ENCODE peak calls at places on chromosomes 5 and 9, in five cellular contexts. I, H, B, N and M are unnamed samples.

GRCh38 chr5:156218364-156219158 is 108.4 kb upstream of the SGCD start:
- DNase-seq in I (no peak), H (no peak), B (no peak), N (no peak), M (no peak)

GRCh38 chr9:134040176-134040565 is 14.9 kb downstream of the BRD3OS start:
- DNase-seq in I (no peak), H (no peak), B (no peak), N (no peak), M (no peak)

GRCh38 chr9:90523953-90524352 is 118.7 kb downstream of the DIRAS2 start:
- DNase-seq in I (no peak), H (no peak), B (no peak), N (peak; percentile 2), M (no peak)

GRCh38 chr5:58114324-58114723 is 345.6 kb downstream of the PLK2 start:
- DNase-seq in I (no peak), H (no peak), B (no peak), N (no peak), M (no peak)

GRCh38 chr5:124932791-124933600 is 186.6 kb upstream of the ZNF608 start:
- DNase-seq in I (no peak), H (no peak), B (no peak), N (peak; percentile 53), M (no peak)

GRCh38 chr9:123484130-123484529 is 128.1 kb downstream of the CRB2 start:
- DNase-seq in I (no peak), H (no peak), B (no peak), N (no peak), M (no peak)

GRCh38 chr5:88660326-88660946 is 222.5 kb downstream of the MEF2C start:
- DNase-seq in I (no peak), H (no peak), B (no peak), N (no peak), M (no peak)

GRCh38 chr9:15965246-15965745 is 412.5 kb downstream of the CCDC171 start:
- DNase-seq in I (no peak), H (no peak), B (no peak), N (no peak), M (no peak)

GRCh38 chr9:111386386-111386785 is 56.4 kb upstream of the OR2K2 start:
- DNase-seq in I (no peak), H (no peak), B (no peak), N (no peak), M (no peak)

GRCh38 chr9:123423036-123423640 is 67.1 kb downstream of the CRB2 start:
- DNase-seq in I (no peak), H (peak; percentile 9), B (no peak), N (no peak), M (no peak)

GRCh38 chr5:111454198-111454606 is 58.1 kb downstream of the STARD4 start:
- DNase-seq in I (no peak), H (no peak), B (no peak), N (peak; percentile 67), M (no peak)

GRCh38 chr9:94779693-94780290 is 53.3 kb downstream of the AOPEP start:
- DNase-seq in I (no peak), H (no peak), B (no peak), N (no peak), M (no peak)

GRCh38 chr9:6598249-6598725 is 47.2 kb downstream of the GLDC start:
- DNase-seq in I (no peak), H (no peak), B (peak; percentile 92), N (no peak), M (no peak)

GRCh38 chr9:69785757-69786156 is 25.9 kb upstream of the PTAR1 start:
- DNase-seq in I (no peak), H (no peak), B (no peak), N (no peak), M (no peak)

GRCh38 chr9:93818795-93819472 is 136.2 kb downstream of the BARX1 start:
- DNase-seq in I (no peak), H (no peak), B (no peak), N (peak; percentile 3), M (peak; percentile 72)

GRCh38 chr5:42487077-42487476 is 63.8 kb downstream of the GHR start:
- DNase-seq in I (no peak), H (no peak), B (no peak), N (no peak), M (no peak)

GRCh38 chr5:138686668-138687067 is 66.6 kb upstream of the CTNNA1 start:
- DNase-seq in I (no peak), H (no peak), B (no peak), N (no peak), M (no peak)

GRCh38 chr5:133364916-133365315 is 247.4 kb downstream of the FSTL4 start:
- DNase-seq in I (no peak), H (no peak), B (no peak), N (no peak), M (no peak)
- H3K27ac ChIP-seq in I (no peak overlapping the region), H (no peak overlapping the region), B (no peak overlapping the region), N (no peak overlapping the region), M (no peak overlapping the region)

GRCh38 chr9:98049668-98050067 is 6.9 kb upstream of the NANS start:
- DNase-seq in I (no peak), H (no peak), B (no peak), N (no peak), M (no peak)

GRCh38 chr9:98046161-98046543 is 10.4 kb upstream of the NANS start:
- DNase-seq in I (no peak), H (no peak), B (no peak), N (no peak), M (no peak)

GRCh38 chr9:98047002-98047401 is 9.5 kb upstream of the NANS start:
- DNase-seq in I (no peak), H (no peak), B (no peak), N (no peak), M (no peak)

GRCh38 chr9:98043921-98044320 is 12.6 kb upstream of the NANS start:
- DNase-seq in I (no peak), H (no peak), B (no peak), N (no peak), M (no peak)

GRCh38 chr9:98045234-98046160 is 11.0 kb upstream of the NANS start:
- DNase-seq in I (no peak), H (no peak), B (peak; percentile 84), N (no peak), M (no peak)
- TF ChIP-seq POLR2AphosphoS5 in I (no peak), H (no peak), B (peak; percentile 88), N (no peak), M (no peak)

GRCh38 chr5:32785639-32786216 is 74.6 kb downstream of the NPR3 start:
- DNase-seq in I (no peak), H (no peak), B (peak; percentile 11), N (no peak), M (no peak)
- H3K27ac ChIP-seq in I (no peak overlapping the region), H (no peak overlapping the region), B (no peak overlapping the region), N (peak overlapping the region; percentile 76), M (no peak overlapping the region)

GRCh38 chr5:178058321-178059012 is 54.9 kb upstream of the N4BP3 start:
- DNase-seq in I (no peak), H (no peak), B (no peak), N (no peak), M (no peak)
- TF ChIP-seq POLR2AphosphoS5 in I (no peak), H (no peak), B (no peak), N (no peak), M (no peak)

GRCh38 chr5:179906294-179906794 is 1.4 kb downstream of the TBC1D9B start:
- DNase-seq in I (no peak), H (no peak), B (no peak), N (no peak), M (no peak)
- H3K27ac ChIP-seq in I (no peak overlapping the region), H (peak overlapping the region; percentile 89), B (no peak overlapping the region), N (no peak overlapping the region), M (peak overlapping the region; percentile 79)